ENCODE peak calls at places on chromosomes 7 and 10, in ten cellular contexts. H is ovary, C is AG04450, Z is tibial artery, P is foreskin fibroblast, R is A549, J is heart right ventricle, Y is kidney epithelial cell, T is fibroblast of the aortic adventitia, I is Panc1. F is an unnamed sample.
A peak's percentile ranks its signal among the peaks of the same experiment; 100 is the strongest.

GRCh38 chr7:19560111-19560883 is 148.5 kb downstream of the POLR1F start:
- DNase-seq in R (no peak), J (no peak), I (peak; percentile 22), Z (no peak), C (no peak), P (peak; percentile 66), T (peak; percentile 15), Y (peak; percentile 35), H (no peak), F (peak; percentile 97)

GRCh38 chr10:767211-767610 is 77.7 kb upstream of the DIP2C start:
- DNase-seq in I (no peak), Z (no peak), T (no peak), P (no peak), Y (no peak), R (no peak), J (no peak), H (no peak), C (no peak), F (no peak)

GRCh38 chr7:100396421-100396982 is 23.2 kb downstream of the PILRA start:
- DNase-seq in T (no peak), Y (no peak), Z (no peak), C (no peak), P (no peak), R (no peak), J (no peak), I (no peak), H (no peak), F (peak; percentile 56)

GRCh38 chr10:5910323-5911100 is 20.5 kb downstream of the FBH1 start:
- DNase-seq in T (no peak), H (peak; percentile 56), Y (no peak), P (no peak), I (no peak), Z (peak; percentile 15), R (no peak), J (no peak), C (no peak), F (no peak)

GRCh38 chr10:79231908-79232307 is 115.4 kb upstream of the PPIF start:
- DNase-seq in I (no peak), C (no peak), H (no peak), T (no peak), P (no peak), Z (no peak), R (no peak), Y (no peak), J (no peak), F (no peak)

GRCh38 chr10:112231602-112232001 is 48.0 kb upstream of the GPAM start:
- DNase-seq in H (no peak), T (no peak), Y (no peak), Z (no peak), J (no peak), I (no peak), C (no peak), R (no peak), P (no peak), F (no peak)

GRCh38 chr10:33193057-33193866 is 141.2 kb downstream of the NRP1 start:
- DNase-seq in P (peak; percentile 67), Z (peak; percentile 88), Y (no peak), I (peak; percentile 60), R (peak; percentile 93), T (peak; percentile 93), H (peak; percentile 77), J (peak; percentile 90), C (peak; percentile 58), F (peak; percentile 97)

GRCh38 chr7:84611391-84611790 is 416.8 kb upstream of the SEMA3A start:
- DNase-seq in T (no peak), Y (no peak), Z (no peak), P (no peak), J (no peak), I (no peak), C (no peak), R (no peak), H (no peak), F (no peak)

GRCh38 chr10:92822060-92822634 is 26.2 kb upstream of the EXOC6 start:
- DNase-seq in P (peak; percentile 49), T (peak; percentile 96), I (no peak), R (peak; percentile 82), C (peak; percentile 73), J (no peak), H (no peak), Z (no peak), Y (no peak), F (peak; percentile 89)

GRCh38 chr10:96338279-96338925 is 20.4 kb downstream of the OPALIN start:
- DNase-seq in P (no peak), I (no peak), Y (no peak), H (no peak), J (no peak), Z (no peak), C (no peak), R (no peak), T (no peak), F (no peak)

GRCh38 chr10:102718220-102718619 is 3.8 kb downstream of the SFXN2 start:
- DNase-seq in R (no peak), T (peak; percentile 29), I (no peak), C (no peak), Y (no peak), H (peak; percentile 63), J (peak; percentile 59), P (peak; percentile 43), Z (no peak), F (peak; percentile 94)

GRCh38 chr7:74584160-74584954 is 73.2 kb upstream of the GTF2I start:
- DNase-seq in Z (no peak), C (no peak), P (no peak), I (no peak), T (no peak), R (no peak), Y (no peak), J (no peak), H (no peak), F (no peak)
- TF ChIP-seq CTCF in Z (no peak), C (no peak), P (no peak), I (no peak), T (no peak), R (no peak), Y (no peak), J (no peak), H (no peak), F (no peak)

GRCh38 chr7:138388673-138389491 is 71.2 kb upstream of the TRIM24 start:
- DNase-seq in Y (peak; percentile 69), T (no peak), J (no peak), P (no peak), H (no peak), I (peak; percentile 17), C (no peak), R (peak; percentile 62), Z (no peak), F (peak; percentile 7)

GRCh38 chr7:138383166-138383565 is 76.9 kb upstream of the TRIM24 start:
- DNase-seq in J (no peak), Z (no peak), R (no peak), H (no peak), P (no peak), Y (no peak), T (no peak), C (no peak), I (no peak), F (no peak)

GRCh38 chr7:138386821-138387220 is 73.2 kb upstream of the TRIM24 start:
- DNase-seq in C (no peak), Z (no peak), J (no peak), I (no peak), R (no peak), Y (no peak), H (no peak), P (no peak), T (no peak), F (no peak)

DNA sequence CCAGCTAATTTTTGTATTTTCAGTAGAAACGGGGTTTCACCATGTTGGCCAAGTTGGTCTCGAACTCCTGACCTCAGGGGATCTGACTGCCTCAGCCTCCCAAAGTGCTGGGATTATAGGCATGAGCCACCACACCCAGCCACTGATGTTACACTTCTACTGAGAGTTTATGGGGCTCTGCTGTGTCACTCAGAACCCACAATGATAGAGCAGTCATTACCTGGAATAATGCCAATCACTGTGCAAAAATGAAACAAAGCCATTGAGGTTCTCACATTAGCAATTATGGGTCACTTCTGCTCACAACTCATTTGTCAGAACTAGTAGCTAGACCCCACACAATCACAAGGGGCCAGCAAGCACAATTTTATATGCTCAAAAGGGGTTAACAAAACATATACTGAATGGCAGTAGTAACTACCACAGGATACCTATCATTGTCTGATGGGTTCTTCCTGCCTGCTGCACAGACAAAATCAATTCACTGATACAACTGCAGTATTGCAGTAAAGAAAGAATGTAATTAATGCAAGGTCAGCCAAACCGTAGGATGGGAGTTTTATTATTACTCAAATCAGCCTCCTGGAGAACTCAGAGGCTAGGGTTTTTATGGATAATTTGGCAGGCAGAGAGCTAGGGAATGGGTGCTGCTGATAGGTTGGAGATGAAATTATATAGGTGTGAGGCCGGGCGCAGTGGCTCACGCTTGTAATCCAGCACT is 72.1 kb upstream of the TRIM24 start:
- DNase-seq in T (no peak), P (no peak), Z (no peak), J (no peak), R (no peak), C (no peak), H (no peak), I (no peak), Y (no peak), F (no peak)
- H3K4me3 ChIP-seq in T (no peak overlapping the region), P (no peak overlapping the region), Z (no peak overlapping the region), J (no peak overlapping the region), R (no peak overlapping the region), C (no peak overlapping the region), H (no peak overlapping the region), I (no peak overlapping the region), Y (no peak overlapping the region), F (no peak overlapping the region)

GRCh38 chr10:77906863-77907861 is 19.4 kb downstream of the DLG5 start:
- DNase-seq in J (no peak), P (no peak), I (no peak), T (no peak), R (no peak), H (no peak), Y (no peak), C (no peak), Z (no peak), F (no peak)

GRCh38 chr10:77910524-77911145 is 15.9 kb downstream of the DLG5 start:
- DNase-seq in I (no peak), T (no peak), P (no peak), R (no peak), H (no peak), J (no peak), Y (no peak), Z (no peak), C (no peak), F (no peak)

GRCh38 chr10:77909021-77909754 is 17.4 kb downstream of the DLG5 start:
- DNase-seq in T (no peak), C (no peak), H (no peak), P (no peak), J (no peak), I (no peak), R (no peak), Z (no peak), Y (no peak), F (peak; percentile 61)

GRCh38 chr10:77909755-77910375 is 16.7 kb downstream of the DLG5 start:
- DNase-seq in T (peak; percentile 72), I (no peak), H (no peak), Y (no peak), Z (no peak), C (no peak), P (peak; percentile 65), R (peak; percentile 76), J (no peak), F (peak; percentile 90)

GRCh38 chr10:77907900-77908717 is 18.4 kb downstream of the DLG5 start:
- DNase-seq in H (no peak), T (no peak), I (no peak), Y (no peak), R (peak; percentile 52), P (no peak), Z (no peak), J (no peak), C (no peak), F (no peak)
- TF ChIP-seq CTCF in H (no peak), T (no peak), I (no peak), Y (peak; percentile 36), R (peak; percentile 43), P (no peak), Z (no peak), J (no peak), C (no peak), F (peak; percentile 20)

GRCh38 chr7:151736403-151736909 is 140.5 kb downstream of the PRKAG2 start:
- DNase-seq in Z (peak; percentile 90), T (peak; percentile 96), R (peak; percentile 84), C (peak; percentile 92), H (peak; percentile 65), J (peak; percentile 84), Y (peak; percentile 92), I (peak; percentile 97), P (peak; percentile 97), F (peak; percentile 97)
- H3K4me3 ChIP-seq in Z (peak overlapping the region; percentile 21), T (peak overlapping the region; percentile 3), R (peak overlapping the region; percentile 46), C (peak overlapping the region; percentile 61), H (no peak overlapping the region), J (peak overlapping the region; percentile 59), Y (no peak overlapping the region), I (peak overlapping the region; percentile 56), P (peak overlapping the region; percentile 33), F (peak overlapping the region; percentile 52)

F was measured in fibroblast of villous mesenchyme.